ENCODE peak calls at places on chromosome 9, in eight cellular contexts. One of them, this sample, is unnamed.
A peak's percentile ranks its signal among the peaks of the same experiment; 100 is the strongest.

GRCh38 chr9:84669293-84670105 is at the start of gene NTRK2:
- DNase-seq in tibial artery: peak; percentile 73
- DNase-seq in HL-60: no peak
- DNase-seq in heart left ventricle: peak; percentile 39
- DNase-seq in RWPE2: no peak
- DNase-seq in astrocyte: peak; percentile 37
- DNase-seq in OCI-LY7: no peak
- DNase-seq in Peyer's patch: no peak
- DNase-seq in this sample: no peak

GRCh38 chr9:71681708-71682268 is 86.5 kb downstream of the CEMIP2 start:
- DNase-seq in tibial artery: no peak
- DNase-seq in HL-60: no peak
- DNase-seq in heart left ventricle: no peak
- DNase-seq in RWPE2: no peak
- DNase-seq in astrocyte: peak; percentile 88
- DNase-seq in OCI-LY7: no peak
- DNase-seq in Peyer's patch: no peak
- DNase-seq in this sample: no peak

GRCh38 chr9:69885931-69886330 is 65.3 kb downstream of the CFAP95 start:
- DNase-seq in tibial artery: no peak
- DNase-seq in HL-60: no peak
- DNase-seq in heart left ventricle: no peak
- DNase-seq in RWPE2: no peak
- DNase-seq in astrocyte: no peak
- DNase-seq in OCI-LY7: no peak
- DNase-seq in Peyer's patch: no peak
- DNase-seq in this sample: no peak

GRCh38 chr9:84935528-84936117 is 266.1 kb downstream of the NTRK2 start:
- DNase-seq in tibial artery: no peak
- DNase-seq in HL-60: no peak
- DNase-seq in heart left ventricle: no peak
- DNase-seq in RWPE2: no peak
- DNase-seq in astrocyte: no peak
- DNase-seq in OCI-LY7: no peak
- DNase-seq in Peyer's patch: no peak
- DNase-seq in this sample: no peak

GRCh38 chr9:95010431-95010838 is 283.9 kb downstream of the AOPEP start:
- DNase-seq in tibial artery: no peak
- DNase-seq in HL-60: no peak
- DNase-seq in heart left ventricle: no peak
- DNase-seq in RWPE2: no peak
- DNase-seq in astrocyte: no peak
- DNase-seq in OCI-LY7: no peak
- DNase-seq in Peyer's patch: no peak
- DNase-seq in this sample: no peak

GRCh38 chr9:27276182-27277030 is 20.5 kb downstream of the EQTN start:
- DNase-seq in tibial artery: no peak
- DNase-seq in HL-60: peak; percentile 1
- DNase-seq in heart left ventricle: no peak
- DNase-seq in RWPE2: no peak
- DNase-seq in astrocyte: peak; percentile 32
- DNase-seq in OCI-LY7: peak; percentile 65
- DNase-seq in Peyer's patch: no peak
- DNase-seq in this sample: no peak

GRCh38 chr9:89047667-89048066 is 56.4 kb downstream of the S1PR3 start:
- DNase-seq in tibial artery: no peak
- DNase-seq in HL-60: no peak
- DNase-seq in heart left ventricle: no peak
- DNase-seq in RWPE2: no peak
- DNase-seq in astrocyte: no peak
- DNase-seq in OCI-LY7: no peak
- DNase-seq in Peyer's patch: no peak
- DNase-seq in this sample: no peak

GRCh38 chr9:88818495-88819201 is 172.6 kb upstream of the S1PR3 start:
- DNase-seq in tibial artery: no peak
- DNase-seq in HL-60: no peak
- DNase-seq in heart left ventricle: no peak
- DNase-seq in RWPE2: no peak
- DNase-seq in astrocyte: peak; percentile 81
- DNase-seq in OCI-LY7: no peak
- DNase-seq in Peyer's patch: no peak
- DNase-seq in this sample: no peak

GRCh38 chr9:88766778-88767503 is 224.3 kb upstream of the S1PR3 start:
- DNase-seq in tibial artery: no peak
- DNase-seq in HL-60: no peak
- DNase-seq in heart left ventricle: no peak
- DNase-seq in RWPE2: no peak
- DNase-seq in astrocyte: peak; percentile 88
- DNase-seq in OCI-LY7: no peak
- DNase-seq in Peyer's patch: no peak
- DNase-seq in this sample: no peak

GRCh38 chr9:88922091-88922490 is 69.2 kb upstream of the S1PR3 start:
- DNase-seq in tibial artery: no peak
- DNase-seq in HL-60: peak; percentile 94
- DNase-seq in heart left ventricle: no peak
- DNase-seq in RWPE2: no peak
- DNase-seq in astrocyte: no peak
- DNase-seq in OCI-LY7: peak; percentile 93
- DNase-seq in Peyer's patch: peak; percentile 69
- DNase-seq in this sample: peak; percentile 15

GRCh38 chr9:14960881-14961280 is 50.7 kb upstream of the FREM1 start:
- DNase-seq in tibial artery: no peak
- DNase-seq in HL-60: no peak
- DNase-seq in heart left ventricle: no peak
- DNase-seq in RWPE2: no peak
- DNase-seq in astrocyte: no peak
- DNase-seq in OCI-LY7: no peak
- DNase-seq in Peyer's patch: no peak
- DNase-seq in this sample: no peak

GRCh38 chr9:137198051-137198747 is 2.3 kb downstream of the TPRN start:
- DNase-seq in tibial artery: no peak
- DNase-seq in HL-60: no peak
- DNase-seq in heart left ventricle: no peak
- DNase-seq in RWPE2: no peak
- DNase-seq in astrocyte: no peak
- DNase-seq in OCI-LY7: no peak
- DNase-seq in Peyer's patch: no peak
- DNase-seq in this sample: no peak

GRCh38 chr9:136541709-136542108 is 4.1 kb downstream of the NOTCH1 start:
- DNase-seq in tibial artery: no peak
- DNase-seq in HL-60: no peak
- DNase-seq in heart left ventricle: no peak
- DNase-seq in RWPE2: no peak
- DNase-seq in astrocyte: no peak
- DNase-seq in OCI-LY7: no peak
- DNase-seq in Peyer's patch: no peak
- DNase-seq in this sample: no peak

GRCh38 chr9:14313378-14313940 is 482 bp downstream of the NFIB start:
- DNase-seq in tibial artery: no peak
- DNase-seq in HL-60: no peak
- DNase-seq in heart left ventricle: no peak
- DNase-seq in RWPE2: no peak
- DNase-seq in astrocyte: no peak
- DNase-seq in OCI-LY7: peak; percentile 53
- DNase-seq in Peyer's patch: no peak
- DNase-seq in this sample: no peak

GRCh38 chr9:749712-750111 is 91.8 kb upstream of the DMRT1 start:
- DNase-seq in tibial artery: no peak
- DNase-seq in HL-60: peak; percentile 68
- DNase-seq in heart left ventricle: no peak
- DNase-seq in RWPE2: no peak
- DNase-seq in astrocyte: peak; percentile 39
- DNase-seq in OCI-LY7: peak; percentile 26
- DNase-seq in Peyer's patch: peak; percentile 49
- DNase-seq in this sample: no peak

GRCh38 chr9:22813520-22813919 is 366.9 kb downstream of the DMRTA1 start:
- DNase-seq in tibial artery: no peak
- DNase-seq in HL-60: no peak
- DNase-seq in heart left ventricle: no peak
- DNase-seq in RWPE2: no peak
- DNase-seq in astrocyte: peak; percentile 3
- DNase-seq in OCI-LY7: peak; percentile 35
- DNase-seq in Peyer's patch: no peak
- DNase-seq in this sample: no peak

GRCh38 chr9:93131599-93132286 is 2.3 kb downstream of the NINJ1 start:
- DNase-seq in tibial artery: no peak
- DNase-seq in HL-60: no peak
- DNase-seq in heart left ventricle: peak; percentile 30
- DNase-seq in RWPE2: no peak
- DNase-seq in astrocyte: no peak
- DNase-seq in OCI-LY7: no peak
- DNase-seq in Peyer's patch: no peak
- DNase-seq in this sample: no peak

GRCh38 chr9:122806661-122807060 is 6.7 kb downstream of the OR1K1 start:
- DNase-seq in tibial artery: no peak
- DNase-seq in HL-60: no peak
- DNase-seq in heart left ventricle: no peak
- DNase-seq in RWPE2: no peak
- DNase-seq in astrocyte: peak; percentile 49
- DNase-seq in OCI-LY7: no peak
- DNase-seq in Peyer's patch: no peak
- DNase-seq in this sample: no peak

GRCh38 chr9:135641047-135641446 is 1.7 kb upstream of the GLT6D1 start:
- DNase-seq in tibial artery: no peak
- DNase-seq in HL-60: no peak
- DNase-seq in heart left ventricle: no peak
- DNase-seq in RWPE2: no peak
- DNase-seq in astrocyte: no peak
- DNase-seq in OCI-LY7: no peak
- DNase-seq in Peyer's patch: no peak
- DNase-seq in this sample: no peak

GRCh38 chr9:92759990-92760893 is 4.4 kb downstream of the BICD2 start:
- DNase-seq in tibial artery: no peak
- DNase-seq in HL-60: no peak
- DNase-seq in heart left ventricle: peak; percentile 89
- DNase-seq in RWPE2: no peak
- DNase-seq in astrocyte: no peak
- DNase-seq in OCI-LY7: no peak
- DNase-seq in Peyer's patch: no peak
- DNase-seq in this sample: no peak

GRCh38 chr9:128877852-128878251 is 3.9 kb downstream of the KYAT1 start:
- DNase-seq in tibial artery: no peak
- DNase-seq in HL-60: no peak
- DNase-seq in heart left ventricle: no peak
- DNase-seq in RWPE2: no peak
- DNase-seq in astrocyte: no peak
- DNase-seq in OCI-LY7: peak; percentile 51
- DNase-seq in Peyer's patch: no peak
- DNase-seq in this sample: no peak
- TF ChIP-seq CTCF in tibial artery: no peak
- TF ChIP-seq CTCF in HL-60: no peak
- TF ChIP-seq CTCF in heart left ventricle: no peak
- TF ChIP-seq CTCF in RWPE2: no peak
- TF ChIP-seq CTCF in astrocyte: no peak
- TF ChIP-seq CTCF in OCI-LY7: peak; percentile 58
- TF ChIP-seq CTCF in Peyer's patch: peak; percentile 8
- TF ChIP-seq CTCF in this sample: no peak

GRCh38 chr9:37555786-37556185 is 20.4 kb downstream of the FBXO10 start:
- DNase-seq in tibial artery: no peak
- DNase-seq in HL-60: no peak
- DNase-seq in heart left ventricle: no peak
- DNase-seq in RWPE2: no peak
- DNase-seq in astrocyte: peak; percentile 73
- DNase-seq in OCI-LY7: no peak
- DNase-seq in Peyer's patch: no peak
- DNase-seq in this sample: no peak
- H3K27ac ChIP-seq in tibial artery: no peak overlapping the region
- H3K27ac ChIP-seq in HL-60: no peak overlapping the region
- H3K27ac ChIP-seq in heart left ventricle: no peak overlapping the region
- H3K27ac ChIP-seq in RWPE2: no peak overlapping the region
- H3K27ac ChIP-seq in astrocyte: peak overlapping the region; percentile 47
- H3K27ac ChIP-seq in OCI-LY7: no peak overlapping the region
- H3K27ac ChIP-seq in Peyer's patch: no peak overlapping the region
- H3K27ac ChIP-seq in this sample: no peak overlapping the region

GRCh38 chr9:119272500-119273211 is 96.6 kb downstream of the BRINP1 start:
- DNase-seq in tibial artery: no peak
- DNase-seq in HL-60: no peak
- DNase-seq in heart left ventricle: no peak
- DNase-seq in RWPE2: no peak
- DNase-seq in astrocyte: peak; percentile 10
- DNase-seq in OCI-LY7: no peak
- DNase-seq in Peyer's patch: no peak
- DNase-seq in this sample: no peak

GRCh38 chr9:119278138-119278537 is 91.1 kb downstream of the BRINP1 start:
- DNase-seq in tibial artery: no peak
- DNase-seq in HL-60: no peak
- DNase-seq in heart left ventricle: no peak
- DNase-seq in RWPE2: no peak
- DNase-seq in astrocyte: no peak
- DNase-seq in OCI-LY7: no peak
- DNase-seq in Peyer's patch: no peak
- DNase-seq in this sample: no peak

GRCh38 chr9:119273984-119274665 is 95.1 kb downstream of the BRINP1 start:
- DNase-seq in tibial artery: no peak
- DNase-seq in HL-60: no peak
- DNase-seq in heart left ventricle: no peak
- DNase-seq in RWPE2: no peak
- DNase-seq in astrocyte: peak; percentile 52
- DNase-seq in OCI-LY7: no peak
- DNase-seq in Peyer's patch: no peak
- DNase-seq in this sample: no peak

GRCh38 chr9:119268985-119269384 is 100.2 kb downstream of the BRINP1 start:
- DNase-seq in tibial artery: no peak
- DNase-seq in HL-60: no peak
- DNase-seq in heart left ventricle: no peak
- DNase-seq in RWPE2: no peak
- DNase-seq in astrocyte: peak; percentile 81
- DNase-seq in OCI-LY7: no peak
- DNase-seq in Peyer's patch: no peak
- DNase-seq in this sample: no peak

DNA sequence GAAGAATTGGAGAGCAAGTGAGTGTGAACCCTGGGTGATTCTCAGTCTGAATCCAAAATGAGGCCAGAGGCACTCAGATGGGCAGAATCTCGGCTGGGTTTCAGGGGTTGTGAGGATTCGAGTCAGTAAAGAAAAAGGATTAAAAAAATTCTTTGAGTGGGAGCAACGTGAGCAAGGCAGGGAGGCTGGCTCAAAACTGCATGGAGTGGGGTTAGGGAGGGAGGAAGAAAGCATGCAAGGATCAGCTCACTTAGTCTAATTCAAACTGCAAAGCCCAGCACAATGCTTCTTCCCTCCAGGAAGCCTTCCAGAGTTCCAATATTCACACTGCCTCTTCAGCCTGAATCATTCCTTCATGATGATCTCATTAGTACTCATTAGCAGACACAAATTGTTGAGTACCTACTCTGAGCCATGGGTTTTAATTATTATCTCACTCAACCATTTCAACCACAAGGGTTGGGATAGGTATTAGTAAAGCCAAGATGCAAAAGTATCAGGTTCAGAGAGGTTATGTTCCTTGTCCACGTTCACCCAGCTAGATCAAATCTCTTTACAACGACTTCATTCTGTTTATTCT is 95.8 kb downstream of the BRINP1 start:
- DNase-seq in tibial artery: no peak
- DNase-seq in HL-60: no peak
- DNase-seq in heart left ventricle: no peak
- DNase-seq in RWPE2: no peak
- DNase-seq in astrocyte: peak; percentile 24
- DNase-seq in OCI-LY7: no peak
- DNase-seq in Peyer's patch: no peak
- DNase-seq in this sample: no peak
- TF ChIP-seq CTCF in tibial artery: no peak
- TF ChIP-seq CTCF in HL-60: no peak
- TF ChIP-seq CTCF in heart left ventricle: no peak
- TF ChIP-seq CTCF in RWPE2: no peak
- TF ChIP-seq CTCF in astrocyte: no peak
- TF ChIP-seq CTCF in OCI-LY7: no peak
- TF ChIP-seq CTCF in Peyer's patch: no peak
- TF ChIP-seq CTCF in this sample: no peak

GRCh38 chr9:104923289-104923688 is 4.7 kb downstream of the ABCA1 start:
- DNase-seq in tibial artery: no peak
- DNase-seq in HL-60: no peak
- DNase-seq in heart left ventricle: no peak
- DNase-seq in RWPE2: no peak
- DNase-seq in astrocyte: peak; percentile 90
- DNase-seq in OCI-LY7: peak; percentile 37
- DNase-seq in Peyer's patch: no peak
- DNase-seq in this sample: no peak
- H3K27ac ChIP-seq in tibial artery: no peak overlapping the region
- H3K27ac ChIP-seq in HL-60: no peak overlapping the region
- H3K27ac ChIP-seq in heart left ventricle: no peak overlapping the region
- H3K27ac ChIP-seq in RWPE2: no peak overlapping the region
- H3K27ac ChIP-seq in astrocyte: peak overlapping the region; percentile 13
- H3K27ac ChIP-seq in OCI-LY7: peak overlapping the region; percentile 98
- H3K27ac ChIP-seq in Peyer's patch: no peak overlapping the region
- H3K27ac ChIP-seq in this sample: no peak overlapping the region

This sample was measured in CD4-positive, alpha-beta T cell.